ENCODE peak calls at places on chromosomes 16 and 17, in four cellular contexts. V is mesenchymal stem cell, A is testis, O is PC-3. G is an unnamed sample.

GRCh38 chr16:86761117-86761971 is 183.0 kb downstream of the FOXL1 start:
- DNase-seq in A (peak), V (peak), O (peak), G (peak)

GRCh38 chr16:53789159-53789558 is 85.2 kb downstream of the FTO start:
- DNase-seq in V (peak), O (no peak), A (no peak), G (no peak)

GRCh38 chr16:2467301-2468141 is 3.6 kb upstream of the NTN3 start:
- DNase-seq in A (peak), O (peak), V (peak), G (peak)

GRCh38 chr17:36463916-36464764 is 22.3 kb upstream of the ZNHIT3 start:
- DNase-seq in O (peak), V (peak), A (peak), G (peak)

GRCh38 chr16:82954224-82954929 is 327.6 kb downstream of the CDH13 start:
- DNase-seq in A (no peak), V (peak), O (no peak), G (no peak)

GRCh38 chr17:15945493-15946209 is 721 bp downstream of the ADORA2B start:
- DNase-seq in O (no peak), V (peak), A (no peak), G (no peak)

GRCh38 chr17:13601776-13602551 is at the start of gene HS3ST3A1:
- DNase-seq in A (peak), V (peak), O (peak), G (peak)

GRCh38 chr17:79027925-79028491 is 4.0 kb downstream of the C1QTNF1 start:
- DNase-seq in A (no peak), V (no peak), O (no peak), G (no peak)

GRCh38 chr16:11597737-11598136 is 11.0 kb upstream of the LITAF start:
- DNase-seq in A (no peak), O (no peak), V (peak), G (peak)

GRCh38 chr16:30731411-30731810 is 16.8 kb upstream of the PHKG2 start:
- DNase-seq in A (no peak), O (no peak), V (peak), G (no peak)

GRCh38 chr17:77560841-77561240 is 397.7 kb upstream of the TNRC6C start:
- DNase-seq in O (no peak), V (no peak), A (no peak), G (no peak)

GRCh38 chr17:79626156-79626890 is 15.5 kb upstream of the RBFOX3 start:
- DNase-seq in V (no peak), A (no peak), O (no peak), G (no peak)

GRCh38 chr16:28981517-28981916 is 3.3 kb upstream of the LAT start:
- DNase-seq in O (peak), A (no peak), V (no peak), G (no peak)

GRCh38 chr17:75348386-75349012 is 57.0 kb downstream of the GRB2 start:
- DNase-seq in V (no peak), O (no peak), A (no peak), G (no peak)

GRCh38 chr17:81097134-81097942 is 62.4 kb downstream of the BAIAP2 start:
- DNase-seq in V (peak), A (peak), O (peak), G (peak)

GRCh38 chr17:76446449-76447231 is 6.3 kb downstream of the UBE2O start:
- DNase-seq in A (no peak), O (peak), V (peak), G (peak)

GRCh38 chr17:36459601-36460000 is 26.9 kb upstream of the ZNHIT3 start:
- DNase-seq in A (no peak), O (no peak), V (no peak), G (no peak)

GRCh38 chr16:65023802-65024201 is 98.1 kb downstream of the CDH11 start:
- DNase-seq in O (no peak), V (no peak), A (no peak), G (no peak)

GRCh38 chr16:86723699-86724098 is 145.3 kb downstream of the FOXL1 start:
- DNase-seq in V (no peak), A (peak), O (no peak), G (no peak)

GRCh38 chr17:1766382-1767135 is 4.7 kb downstream of the SERPINF1 start:
- DNase-seq in O (no peak), V (no peak), A (peak), G (no peak)

GRCh38 chr17:75307957-75308731 is 18.9 kb upstream of the SLC25A19 start:
- DNase-seq in A (no peak), O (no peak), V (no peak), G (peak)

GRCh38 chr17:16374129-16374528 is 6.8 kb upstream of the UBB start:
- DNase-seq in V (peak), O (peak), A (no peak), G (no peak)

GRCh38 chr16:1377406-1378010 is 25.8 kb downstream of the GNPTG start:
- DNase-seq in A (no peak), O (no peak), V (no peak), G (no peak)

GRCh38 chr17:48589060-48589830 is 796 bp downstream of the HOXB3 start:
- DNase-seq in V (no peak), O (no peak), A (no peak), G (no peak)

GRCh38 chr17:57946798-57947358 is 8.3 kb downstream of the CUEDC1 start:
- DNase-seq in A (peak), V (peak), O (peak), G (peak)

GRCh38 chr17:61825448-61826137 is 37.7 kb downstream of the BRIP1 start:
- DNase-seq in A (no peak), V (no peak), O (no peak), G (no peak)

GRCh38 chr17:1940810-1941185 is 84.3 kb downstream of the RTN4RL1 start:
- DNase-seq in V (no peak), A (no peak), O (no peak), G (no peak)

GRCh38 chr16:84603115-84603816 is 14.6 kb downstream of the COTL1 start:
- DNase-seq in O (peak), A (peak), V (peak), G (peak)
- H3K27ac ChIP-seq in O (peak), A (no peak), V (peak), G (no peak)

DNA sequence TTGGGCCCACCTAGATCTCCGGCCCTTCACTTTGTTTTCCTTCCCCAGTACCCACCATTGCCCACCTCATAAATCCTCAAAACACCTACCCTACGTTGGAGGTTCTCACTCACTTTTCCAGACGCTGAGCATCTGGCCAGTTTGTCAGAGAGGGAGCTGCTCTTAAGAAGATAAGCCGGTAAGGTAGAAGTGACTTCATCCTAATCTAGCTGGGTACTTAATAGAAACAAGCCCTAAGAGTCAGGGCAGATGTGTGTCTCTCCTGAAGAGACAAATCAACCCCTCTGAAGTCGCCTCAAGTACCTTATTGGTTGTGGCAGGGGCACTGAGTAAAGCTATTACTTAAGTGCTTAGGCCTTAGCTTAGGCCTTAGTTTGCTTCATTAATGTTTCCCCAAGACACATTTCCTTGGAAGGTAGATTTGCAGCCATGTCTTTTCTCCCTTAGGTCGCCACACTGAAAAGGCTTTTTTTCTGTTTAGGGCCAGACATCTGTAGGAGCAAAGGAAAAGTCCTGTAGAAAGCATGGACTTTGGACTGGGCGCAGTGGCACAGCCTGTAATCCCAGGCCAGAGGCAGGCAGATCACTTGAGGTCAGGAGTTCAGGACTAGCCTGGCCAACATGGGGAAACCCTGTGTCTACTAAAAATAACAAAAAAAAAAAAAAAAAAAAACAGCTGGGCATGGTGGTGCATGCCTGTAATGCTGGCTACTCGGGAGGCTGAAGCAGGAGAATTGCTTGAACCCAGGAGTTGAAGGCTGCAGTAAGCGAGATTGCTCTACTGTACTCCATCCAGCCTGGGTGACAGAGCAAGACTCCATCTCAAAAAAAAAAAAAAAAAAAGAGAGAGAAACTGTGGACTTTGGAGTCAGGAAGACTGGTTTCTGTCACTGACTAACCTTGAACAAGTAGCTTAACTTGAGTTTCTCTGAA is 1.0 kb downstream of the TACO1 start:
- DNase-seq in A (no peak), O (peak), V (peak), G (no peak)
- H3K27ac ChIP-seq in A (peak), O (peak), V (no peak), G (no peak)

DNA sequence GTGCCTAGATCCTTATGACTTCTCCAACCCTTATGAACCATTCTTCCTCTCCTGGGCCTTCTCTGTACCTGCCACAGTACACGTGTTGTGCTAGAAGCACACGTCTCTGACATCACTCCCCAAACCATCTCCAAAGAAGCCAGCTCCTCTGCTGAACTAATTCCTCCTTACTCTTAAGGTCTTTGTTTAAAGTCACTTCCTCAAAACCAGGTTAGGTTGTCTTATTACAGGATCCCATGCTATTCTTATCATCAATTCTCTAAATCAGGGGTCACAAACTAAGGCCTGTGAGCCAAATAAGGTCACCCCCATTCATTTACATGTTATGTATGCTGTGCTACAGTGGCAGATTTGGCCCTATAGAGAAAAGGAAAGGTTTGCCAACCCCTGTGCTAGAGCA is 4.0 kb downstream of the SUPT6H start:
- DNase-seq in O (no peak), A (no peak), V (no peak), G (no peak)
- H3K27ac ChIP-seq in O (no peak), A (no peak), V (no peak), G (no peak)

GRCh38 chr17:40219073-40219860 is at the start of gene WIPF2:
- DNase-seq in A (peak), O (peak), V (peak), G (peak)

GRCh38 chr17:40224707-40225092 is 5.6 kb downstream of the WIPF2 start:
- DNase-seq in V (no peak), A (peak), O (no peak), G (no peak)

GRCh38 chr17:40225151-40225550 is 6.0 kb downstream of the WIPF2 start:
- DNase-seq in A (no peak), V (no peak), O (no peak), G (no peak)
- H3K27ac ChIP-seq in A (peak), V (no peak), O (no peak), G (no peak)

GRCh38 chr16:79923431-79923830 is 322.9 kb upstream of the MAF start:
- DNase-seq in O (no peak), V (no peak), A (no peak), G (no peak)
- H3K27ac ChIP-seq in O (no peak), V (no peak), A (no peak), G (no peak)

DNA sequence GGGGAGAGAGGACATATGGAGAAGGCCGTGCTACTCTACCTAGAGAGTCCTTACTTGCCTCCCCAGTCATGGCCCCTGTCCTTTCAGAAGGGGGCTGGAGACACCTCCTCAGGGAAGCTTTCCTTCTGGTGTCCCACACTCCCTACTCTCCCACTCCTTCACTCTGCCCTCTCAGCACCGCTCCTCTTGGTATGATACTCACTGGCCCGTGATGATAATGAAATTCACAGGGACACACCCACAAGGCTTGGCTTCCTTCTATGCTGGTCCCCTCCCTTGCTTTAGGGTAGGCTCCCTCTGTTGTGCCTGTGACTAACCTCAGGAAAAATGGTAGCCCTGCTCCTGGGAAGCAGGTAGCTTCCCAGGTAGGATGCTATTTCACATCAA is 4.2 kb upstream of the DHRS13 start:
- DNase-seq in V (no peak), O (no peak), A (no peak), G (peak)
- H3K27ac ChIP-seq in V (no peak), O (no peak), A (no peak), G (no peak)

DNA sequence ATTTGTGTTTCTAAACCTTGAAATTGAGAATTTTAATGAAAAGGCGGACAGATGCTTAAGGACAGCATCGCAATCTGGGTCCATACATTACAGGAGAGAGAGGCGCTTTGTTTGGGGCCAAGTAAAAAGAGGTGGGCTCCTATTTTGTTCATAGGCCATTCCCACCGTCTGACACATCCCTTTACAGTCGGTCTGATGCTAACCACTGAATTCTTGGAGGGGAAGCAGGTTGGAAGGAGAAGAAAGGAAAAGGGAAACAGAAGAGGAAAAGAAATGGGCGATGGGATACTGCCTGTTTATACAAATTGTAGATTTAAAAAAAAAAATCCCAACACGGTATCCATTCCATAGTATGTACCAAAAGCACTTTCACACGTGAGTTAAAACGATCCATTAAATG is 4.0 kb upstream of the ZFHX3 start:
- DNase-seq in O (no peak), V (no peak), A (no peak), G (no peak)
- H3K27ac ChIP-seq in O (no peak), V (no peak), A (no peak), G (no peak)

GRCh38 chr17:41003926-41004325 is 4.2 kb upstream of the KRTAP3-2 start:
- DNase-seq in A (no peak), O (no peak), V (no peak), G (no peak)

GRCh38 chr17:41001795-41002194 is 2.1 kb upstream of the KRTAP3-2 start:
- DNase-seq in A (no peak), V (no peak), O (no peak), G (no peak)

GRCh38 chr17:40996829-40997228 is 2.9 kb upstream of the KRTAP3-3 start:
- DNase-seq in V (no peak), A (no peak), O (no peak), G (no peak)

GRCh38 chr17:41004397-41004796 is 4.5 kb downstream of the KRTAP3-1 start:
- DNase-seq in A (no peak), O (no peak), V (no peak), G (no peak)

GRCh38 chr17:41002814-41003213 is 3.1 kb upstream of the KRTAP3-2 start:
- DNase-seq in O (peak), V (no peak), A (no peak), G (no peak)
- H3K27ac ChIP-seq in O (peak), V (no peak), A (no peak), G (no peak)

GRCh38 chr17:35242158-35242804 is 591 bp upstream of the SLFN5 start:
- DNase-seq in A (peak), V (no peak), O (peak), G (peak)

GRCh38 chr17:35243459-35244204 is 760 bp downstream of the SLFN5 start:
- DNase-seq in A (peak), V (peak), O (peak), G (peak)

GRCh38 chr17:35242805-35243458 is at the start of gene SLFN5:
- DNase-seq in V (peak), O (peak), A (peak), G (peak)

GRCh38 chr17:35244345-35245195 is 1.7 kb downstream of the SLFN5 start:
- DNase-seq in V (peak), A (peak), O (peak), G (peak)

GRCh38 chr17:35245196-35245486 is 2.3 kb downstream of the SLFN5 start:
- DNase-seq in O (peak), A (no peak), V (peak), G (no peak)
- H3K27ac ChIP-seq in O (peak), A (no peak), V (no peak), G (no peak)

DNA sequence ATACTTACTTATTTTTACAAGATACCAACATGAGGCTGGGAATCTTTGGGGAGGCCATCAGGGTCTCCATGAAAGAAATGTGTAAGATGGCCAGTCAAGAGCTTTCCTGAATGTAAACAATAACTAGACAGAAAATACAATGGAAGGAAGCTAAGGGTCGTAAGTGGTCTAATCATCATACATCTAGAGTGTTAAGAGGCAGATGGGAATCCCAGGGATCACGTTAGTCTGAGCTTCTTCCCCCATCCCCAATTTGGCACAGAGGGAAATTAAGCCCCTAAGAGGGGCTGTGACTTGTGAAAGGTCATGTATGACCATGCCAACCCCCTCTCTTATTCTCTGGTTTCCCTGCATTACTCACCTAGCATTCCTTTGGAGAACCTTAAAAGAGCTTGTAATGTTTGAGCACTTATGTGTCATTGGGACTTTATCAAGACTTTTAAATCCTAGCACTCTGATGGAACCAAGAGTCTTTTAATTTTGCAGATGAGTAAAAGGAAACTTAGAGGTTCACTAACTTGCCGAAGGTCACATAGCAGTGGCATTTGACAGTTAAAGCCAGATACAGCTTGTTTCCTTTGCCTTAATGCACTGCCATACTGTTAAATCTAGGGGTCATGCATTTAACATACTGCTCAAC is 46.1 kb downstream of the DCUN1D3 start:
- DNase-seq in V (no peak), O (peak), A (no peak), G (no peak)
- H3K27ac ChIP-seq in V (no peak), O (peak), A (peak), G (peak)